ENCODE peak calls at places on chromosomes 2 and 18, in four cellular contexts. One of them, this sample, is unnamed.

GRCh38 chr2:177604291-177605065 is 211.9 kb downstream of the AGPS start:
- DNase-seq in kidney: no peak
- DNase-seq in A549: peak
- DNase-seq in HCT116: peak
- DNase-seq in this sample: no peak

GRCh38 chr2:207881902-207882301 is 112.2 kb upstream of the FZD5 start:
- DNase-seq in A549: no peak
- DNase-seq in kidney: no peak
- DNase-seq in HCT116: no peak
- DNase-seq in this sample: no peak

GRCh38 chr18:66316708-66317107 is 287.2 kb downstream of the CDH19 start:
- DNase-seq in HCT116: no peak
- DNase-seq in kidney: no peak
- DNase-seq in A549: no peak
- DNase-seq in this sample: no peak

GRCh38 chr2:217105733-217106649 is 246.1 kb upstream of the TNP1 start:
- DNase-seq in HCT116: peak
- DNase-seq in kidney: peak
- DNase-seq in A549: peak
- DNase-seq in this sample: no peak

GRCh38 chr2:26537826-26538475 is 60.0 kb upstream of the OTOF start:
- DNase-seq in HCT116: no peak
- DNase-seq in kidney: peak
- DNase-seq in A549: no peak
- DNase-seq in this sample: peak

GRCh38 chr2:225402200-225402776 is 2.8 kb downstream of the NYAP2 start:
- DNase-seq in HCT116: no peak
- DNase-seq in kidney: no peak
- DNase-seq in A549: no peak
- DNase-seq in this sample: no peak

GRCh38 chr2:149331023-149331400 is 625 bp downstream of the LYPD6 start:
- DNase-seq in A549: no peak
- DNase-seq in HCT116: no peak
- DNase-seq in kidney: no peak
- DNase-seq in this sample: no peak

GRCh38 chr2:25473758-25474335 is 132.1 kb upstream of the DNMT3A start:
- DNase-seq in HCT116: no peak
- DNase-seq in kidney: peak
- DNase-seq in A549: no peak
- DNase-seq in this sample: no peak

GRCh38 chr18:61702007-61702406 is 190.8 kb downstream of the RNF152 start:
- DNase-seq in HCT116: no peak
- DNase-seq in kidney: no peak
- DNase-seq in A549: no peak
- DNase-seq in this sample: no peak

GRCh38 chr2:10412380-10412779 is 35.7 kb downstream of the ODC1 start:
- DNase-seq in kidney: no peak
- DNase-seq in A549: no peak
- DNase-seq in HCT116: no peak
- DNase-seq in this sample: peak

GRCh38 chr2:118292991-118293390 is 204.7 kb downstream of the INSIG2 start:
- DNase-seq in HCT116: no peak
- DNase-seq in kidney: no peak
- DNase-seq in A549: no peak
- DNase-seq in this sample: no peak

GRCh38 chr2:10911291-10912075 is at the start of gene KCNF1:
- DNase-seq in HCT116: no peak
- DNase-seq in A549: peak
- DNase-seq in kidney: no peak
- DNase-seq in this sample: no peak

GRCh38 chr2:240989451-240990265 is 8.8 kb upstream of the SNED1 start:
- DNase-seq in kidney: peak
- DNase-seq in A549: peak
- DNase-seq in HCT116: peak
- DNase-seq in this sample: peak

GRCh38 chr2:20391951-20392699 is 41.5 kb upstream of the PUM2 start:
- DNase-seq in HCT116: no peak
- DNase-seq in kidney: no peak
- DNase-seq in A549: peak
- DNase-seq in this sample: no peak

GRCh38 chr18:12307871-12308385 is at the start of gene TUBB6:
- DNase-seq in HCT116: no peak
- DNase-seq in A549: peak
- DNase-seq in kidney: peak
- DNase-seq in this sample: peak

GRCh38 chr2:100779908-100780202 is 40.1 kb upstream of the NPAS2 start:
- DNase-seq in A549: no peak
- DNase-seq in kidney: no peak
- DNase-seq in HCT116: no peak
- DNase-seq in this sample: no peak

GRCh38 chr2:132274000-132274399 is 112.2 kb upstream of the ANKRD30BL start:
- DNase-seq in A549: no peak
- DNase-seq in HCT116: no peak
- DNase-seq in kidney: no peak
- DNase-seq in this sample: no peak

GRCh38 chr2:56012216-56012615 is 88.6 kb upstream of the EFEMP1 start:
- DNase-seq in HCT116: no peak
- DNase-seq in A549: no peak
- DNase-seq in kidney: no peak
- DNase-seq in this sample: no peak

GRCh38 chr2:212392048-212392447 is 146.6 kb downstream of the ERBB4 start:
- DNase-seq in kidney: no peak
- DNase-seq in HCT116: no peak
- DNase-seq in A549: no peak
- DNase-seq in this sample: no peak

GRCh38 chr2:231820786-231821303 is 34.6 kb downstream of the COPS7B start:
- DNase-seq in kidney: no peak
- DNase-seq in A549: no peak
- DNase-seq in HCT116: no peak
- DNase-seq in this sample: no peak

GRCh38 chr2:229378386-229378785 is 107.3 kb upstream of the PID1 start:
- DNase-seq in A549: no peak
- DNase-seq in kidney: no peak
- DNase-seq in HCT116: no peak
- DNase-seq in this sample: no peak

GRCh38 chr18:34222396-34223163 is 2.1 kb downstream of the NOL4 start:
- DNase-seq in A549: no peak
- DNase-seq in kidney: peak
- DNase-seq in HCT116: no peak
- DNase-seq in this sample: no peak

GRCh38 chr2:105125428-105125827 is 87.6 kb downstream of the MRPS9 start:
- DNase-seq in A549: no peak
- DNase-seq in HCT116: peak
- DNase-seq in kidney: no peak
- DNase-seq in this sample: no peak

GRCh38 chr2:140863713-140864112 is 1267.1 kb downstream of the LRP1B start:
- DNase-seq in A549: peak
- DNase-seq in kidney: no peak
- DNase-seq in HCT116: peak
- DNase-seq in this sample: no peak

GRCh38 chr18:46474487-46475366 is 182.3 kb downstream of the LOXHD1 start:
- DNase-seq in kidney: no peak
- DNase-seq in A549: no peak
- DNase-seq in HCT116: no peak
- DNase-seq in this sample: no peak

GRCh38 chr2:129733041-129733440 is 246.4 kb upstream of the RAB6C start:
- DNase-seq in kidney: no peak
- DNase-seq in HCT116: no peak
- DNase-seq in A549: no peak
- DNase-seq in this sample: no peak

GRCh38 chr2:224894356-224894755 is 147.9 kb downstream of the DOCK10 start:
- DNase-seq in HCT116: no peak
- DNase-seq in A549: no peak
- DNase-seq in kidney: no peak
- DNase-seq in this sample: no peak

GRCh38 chr2:157440404-157441071 is 3.4 kb downstream of the CYTIP start:
- DNase-seq in kidney: no peak
- DNase-seq in HCT116: no peak
- DNase-seq in A549: no peak
- DNase-seq in this sample: no peak

GRCh38 chr18:79566841-79567370 is 112.7 kb upstream of the CTDP1 start:
- DNase-seq in kidney: peak
- DNase-seq in A549: no peak
- DNase-seq in HCT116: no peak
- DNase-seq in this sample: no peak

GRCh38 chr18:79570266-79571201 is 109.1 kb upstream of the CTDP1 start:
- DNase-seq in HCT116: peak
- DNase-seq in kidney: peak
- DNase-seq in A549: no peak
- DNase-seq in this sample: no peak

GRCh38 chr18:79568543-79569205 is 110.9 kb upstream of the CTDP1 start:
- DNase-seq in HCT116: no peak
- DNase-seq in A549: no peak
- DNase-seq in kidney: no peak
- DNase-seq in this sample: no peak

GRCh38 chr18:79569720-79570119 is 109.9 kb upstream of the CTDP1 start:
- DNase-seq in HCT116: no peak
- DNase-seq in kidney: peak
- DNase-seq in A549: no peak
- DNase-seq in this sample: no peak

DNA sequence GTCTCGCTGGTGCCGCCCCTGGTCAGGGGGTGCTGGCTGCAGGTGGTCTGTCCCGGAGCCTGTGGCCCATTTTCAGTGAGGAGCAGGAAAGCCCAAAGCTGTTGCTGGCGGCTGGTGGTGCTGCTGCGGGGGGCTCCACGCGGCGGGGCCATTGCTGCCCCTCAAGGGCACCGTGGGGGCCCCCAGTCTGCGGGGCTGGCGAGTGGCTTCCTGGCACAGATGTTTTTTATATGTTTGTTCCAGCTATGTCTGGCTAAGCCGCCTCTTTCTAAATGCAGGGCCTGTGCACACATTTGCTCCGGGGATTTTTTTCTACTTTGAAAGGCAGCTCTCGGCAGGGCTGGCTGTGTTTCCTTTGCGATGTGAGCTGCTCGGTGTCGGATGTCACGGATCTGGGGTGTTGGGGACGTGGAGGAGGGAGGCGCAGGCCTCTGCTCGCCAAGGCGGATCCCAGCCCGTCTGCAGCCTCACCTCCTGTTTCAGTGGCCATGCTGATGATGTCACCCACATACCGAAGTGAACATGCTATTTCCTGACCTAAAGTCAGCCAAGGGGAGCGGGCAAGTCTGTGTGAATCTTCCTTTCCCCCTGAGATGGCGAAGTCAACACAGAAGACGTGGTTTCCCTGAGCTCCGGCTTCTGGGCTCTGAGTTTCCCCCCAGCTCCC is 112.0 kb upstream of the CTDP1 start:
- DNase-seq in A549: no peak
- DNase-seq in kidney: peak
- DNase-seq in HCT116: no peak
- DNase-seq in this sample: peak
- H3K27ac ChIP-seq in A549: no peak
- H3K27ac ChIP-seq in kidney: no peak
- H3K27ac ChIP-seq in HCT116: no peak
- H3K27ac ChIP-seq in this sample: no peak

DNA sequence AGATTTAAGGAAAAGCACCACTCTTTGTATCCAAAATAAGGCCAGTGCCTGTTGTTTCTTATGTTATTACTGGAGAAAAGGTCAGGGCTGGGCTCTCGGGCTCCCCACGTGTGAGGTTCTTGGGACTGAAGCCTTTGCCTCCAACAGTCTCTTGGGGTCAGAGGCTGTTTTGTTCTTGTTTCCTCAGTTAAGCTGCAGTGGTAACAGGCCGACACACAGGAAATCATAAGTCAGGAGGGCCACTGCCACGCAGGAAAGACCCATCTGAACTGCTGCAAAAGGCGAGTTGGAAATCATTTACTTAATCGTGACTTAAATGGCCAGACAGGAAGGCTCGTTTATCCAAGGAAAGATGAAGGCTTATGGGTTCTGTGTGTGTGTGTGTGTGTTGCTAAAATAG is 30.3 kb upstream of the IL37 start:
- DNase-seq in HCT116: no peak
- DNase-seq in kidney: no peak
- DNase-seq in A549: no peak
- DNase-seq in this sample: no peak
- H3K27ac ChIP-seq in HCT116: no peak
- H3K27ac ChIP-seq in kidney: no peak
- H3K27ac ChIP-seq in A549: peak
- H3K27ac ChIP-seq in this sample: no peak

DNA sequence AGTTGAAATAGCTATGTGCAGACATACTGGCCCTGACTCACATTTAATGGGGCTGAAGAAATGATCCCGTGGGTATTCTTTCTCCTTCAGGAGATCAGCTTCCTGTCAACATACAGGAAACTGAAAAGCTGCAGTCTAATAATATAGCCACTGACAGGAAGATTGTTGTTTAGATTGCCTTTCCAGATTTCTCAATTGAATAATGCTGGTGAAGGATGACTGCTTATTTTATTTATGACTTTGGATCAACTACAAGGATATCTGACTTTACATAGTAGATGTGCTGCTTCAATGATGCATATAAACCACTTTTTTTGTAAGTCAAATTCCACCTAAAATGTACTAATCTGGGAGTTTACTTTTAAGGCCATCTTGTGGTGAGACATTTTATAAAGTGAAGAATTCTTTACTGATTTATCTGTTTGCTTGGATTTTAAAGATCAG is 93.4 kb upstream of the MAP4K3 start:
- DNase-seq in A549: no peak
- DNase-seq in kidney: no peak
- DNase-seq in HCT116: no peak
- DNase-seq in this sample: no peak
- H3K27ac ChIP-seq in A549: no peak
- H3K27ac ChIP-seq in kidney: no peak
- H3K27ac ChIP-seq in HCT116: no peak
- H3K27ac ChIP-seq in this sample: peak

DNA sequence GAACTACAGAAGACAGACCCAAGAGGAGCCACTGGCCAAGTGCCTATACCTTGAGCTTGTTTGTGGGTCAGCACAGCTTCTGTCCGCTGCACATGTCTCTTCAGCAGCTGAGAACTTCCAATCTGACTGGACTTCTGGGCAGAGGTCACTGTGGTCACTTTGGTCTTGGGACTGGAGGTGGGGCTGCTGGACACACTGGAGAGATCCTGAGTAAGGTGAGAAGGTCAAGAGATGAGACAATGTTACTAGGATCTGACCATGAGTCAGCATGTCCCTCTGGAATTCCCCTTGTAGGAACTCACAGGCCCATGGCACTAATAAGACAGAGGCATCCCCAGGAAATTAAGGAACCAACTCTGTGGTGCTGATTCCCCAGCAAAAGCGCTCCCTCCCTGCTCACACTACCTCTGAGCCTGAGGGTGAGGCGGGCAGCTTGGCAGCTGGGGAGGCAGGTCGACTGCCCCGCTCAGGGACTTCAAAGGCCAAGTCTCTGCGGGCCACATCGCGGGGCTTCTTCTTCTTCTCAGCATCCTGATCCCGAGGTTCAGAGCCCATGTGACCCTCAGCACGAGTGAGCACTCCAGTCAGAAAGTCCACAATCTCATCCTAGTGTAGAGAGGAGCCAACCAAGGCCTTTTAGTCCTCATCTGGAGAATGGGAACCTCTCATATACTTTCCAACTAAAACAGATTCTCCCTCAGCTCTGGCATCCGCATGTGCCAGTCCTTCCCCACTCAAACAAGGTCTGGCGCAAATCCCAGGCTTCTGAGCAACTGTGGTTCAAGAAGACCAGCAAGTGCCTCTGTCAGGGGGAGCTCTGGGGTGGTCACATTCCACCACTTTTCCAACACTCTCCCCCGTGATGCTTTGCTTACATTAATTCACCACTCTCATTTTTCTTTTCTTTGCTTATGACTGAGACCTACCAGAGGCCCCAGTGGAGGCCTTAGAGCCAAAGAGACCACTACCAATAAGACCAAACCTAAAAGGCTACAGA is 29.4 kb downstream of the KANSL3 start:
- DNase-seq in A549: peak
- DNase-seq in kidney: no peak
- DNase-seq in HCT116: no peak
- DNase-seq in this sample: peak
- H3K27ac ChIP-seq in A549: peak
- H3K27ac ChIP-seq in kidney: no peak
- H3K27ac ChIP-seq in HCT116: no peak
- H3K27ac ChIP-seq in this sample: peak

This sample was measured in gastrocnemius medialis.